ENCODE peak calls at places on chromosomes 6 and 20, in six cellular contexts. One of them, this sample, is unnamed.

GRCh38 chr6:111159628-111160027 is 72.3 kb downstream of the SLC16A10 start:
- DNase-seq in mesenchymal stem cell: no peak
- DNase-seq in trophoblast cell: no peak
- DNase-seq in IMR-90: no peak
- DNase-seq in H9: no peak
- DNase-seq in H1: no peak
- DNase-seq in this sample: no peak

GRCh38 chr6:131741688-131742393 is 31.0 kb upstream of the CTAGE9 start:
- DNase-seq in mesenchymal stem cell: no peak
- DNase-seq in trophoblast cell: no peak
- DNase-seq in IMR-90: no peak
- DNase-seq in H9: no peak
- DNase-seq in H1: no peak
- DNase-seq in this sample: no peak

GRCh38 chr20:46458891-46459750 is 52.7 kb upstream of the ELMO2 start:
- DNase-seq in mesenchymal stem cell: no peak
- DNase-seq in trophoblast cell: peak; percentile 20
- DNase-seq in IMR-90: no peak
- DNase-seq in H9: peak; percentile 93
- DNase-seq in H1: peak; percentile 96
- DNase-seq in this sample: peak; percentile 54

GRCh38 chr6:134424795-134425163 is 106.9 kb upstream of the SGK1 start:
- DNase-seq in mesenchymal stem cell: no peak
- DNase-seq in trophoblast cell: no peak
- DNase-seq in IMR-90: no peak
- DNase-seq in H9: no peak
- DNase-seq in H1: no peak
- DNase-seq in this sample: no peak

GRCh38 chr6:16324622-16325225 is 86.3 kb downstream of the GMPR start:
- DNase-seq in mesenchymal stem cell: peak; percentile 33
- DNase-seq in trophoblast cell: no peak
- DNase-seq in IMR-90: peak; percentile 46
- DNase-seq in H9: no peak
- DNase-seq in H1: no peak
- DNase-seq in this sample: no peak

GRCh38 chr6:12014027-12014872 is 2.1 kb downstream of the HIVEP1 start:
- DNase-seq in mesenchymal stem cell: peak; percentile 81
- DNase-seq in trophoblast cell: peak; percentile 56
- DNase-seq in IMR-90: peak; percentile 90
- DNase-seq in H9: no peak
- DNase-seq in H1: no peak
- DNase-seq in this sample: no peak

GRCh38 chr6:33079575-33079974 is 3.8 kb downstream of the HLA-DPB1 start:
- DNase-seq in mesenchymal stem cell: no peak
- DNase-seq in trophoblast cell: no peak
- DNase-seq in IMR-90: no peak
- DNase-seq in H9: no peak
- DNase-seq in H1: no peak
- DNase-seq in this sample: no peak

GRCh38 chr6:80348263-80348662 is 241.8 kb downstream of the BCKDHB start:
- DNase-seq in mesenchymal stem cell: no peak
- DNase-seq in trophoblast cell: no peak
- DNase-seq in IMR-90: peak; percentile 51
- DNase-seq in H9: no peak
- DNase-seq in H1: no peak
- DNase-seq in this sample: no peak

GRCh38 chr6:110664933-110665332 is 150.3 kb downstream of the CDK19 start:
- DNase-seq in mesenchymal stem cell: peak; percentile 22
- DNase-seq in trophoblast cell: no peak
- DNase-seq in IMR-90: peak; percentile 53
- DNase-seq in H9: no peak
- DNase-seq in H1: no peak
- DNase-seq in this sample: no peak

GRCh38 chr6:151018035-151018434 is 152.5 kb downstream of the MTHFD1L start:
- DNase-seq in mesenchymal stem cell: peak; percentile 75
- DNase-seq in trophoblast cell: no peak
- DNase-seq in IMR-90: peak; percentile 38
- DNase-seq in H9: no peak
- DNase-seq in H1: no peak
- DNase-seq in this sample: no peak

GRCh38 chr20:36352843-36353553 is 46.9 kb downstream of the DLGAP4 start:
- DNase-seq in mesenchymal stem cell: no peak
- DNase-seq in trophoblast cell: peak; percentile 20
- DNase-seq in IMR-90: no peak
- DNase-seq in H9: peak; percentile 52
- DNase-seq in H1: no peak
- DNase-seq in this sample: no peak

GRCh38 chr6:138977242-138977641 is 10.8 kb downstream of the REPS1 start:
- DNase-seq in mesenchymal stem cell: no peak
- DNase-seq in trophoblast cell: peak; percentile 40
- DNase-seq in IMR-90: no peak
- DNase-seq in H9: no peak
- DNase-seq in H1: no peak
- DNase-seq in this sample: no peak

GRCh38 chr6:10995114-10995707 is 48.9 kb downstream of the ELOVL2 start:
- DNase-seq in mesenchymal stem cell: no peak
- DNase-seq in trophoblast cell: no peak
- DNase-seq in IMR-90: no peak
- DNase-seq in H9: no peak
- DNase-seq in H1: no peak
- DNase-seq in this sample: no peak

GRCh38 chr6:143592335-143592734 is 80.8 kb upstream of the FUCA2 start:
- DNase-seq in mesenchymal stem cell: no peak
- DNase-seq in trophoblast cell: no peak
- DNase-seq in IMR-90: no peak
- DNase-seq in H9: no peak
- DNase-seq in H1: peak; percentile 66
- DNase-seq in this sample: no peak

GRCh38 chr6:217048-217659 is 75.1 kb upstream of the DUSP22 start:
- DNase-seq in mesenchymal stem cell: no peak
- DNase-seq in trophoblast cell: no peak
- DNase-seq in IMR-90: no peak
- DNase-seq in H9: peak; percentile 87
- DNase-seq in H1: peak; percentile 90
- DNase-seq in this sample: no peak

GRCh38 chr6:160791459-160791858 is 89.4 kb downstream of the PLG start:
- DNase-seq in mesenchymal stem cell: no peak
- DNase-seq in trophoblast cell: no peak
- DNase-seq in IMR-90: no peak
- DNase-seq in H9: no peak
- DNase-seq in H1: no peak
- DNase-seq in this sample: no peak

GRCh38 chr6:105250523-105250922 is 70.7 kb upstream of the POPDC3 start:
- DNase-seq in mesenchymal stem cell: peak; percentile 69
- DNase-seq in trophoblast cell: peak; percentile 13
- DNase-seq in IMR-90: no peak
- DNase-seq in H9: no peak
- DNase-seq in H1: no peak
- DNase-seq in this sample: no peak

GRCh38 chr20:44702776-44703175 is 12.4 kb upstream of the CCN5 start:
- DNase-seq in mesenchymal stem cell: peak; percentile 95
- DNase-seq in trophoblast cell: no peak
- DNase-seq in IMR-90: peak; percentile 91
- DNase-seq in H9: no peak
- DNase-seq in H1: no peak
- DNase-seq in this sample: no peak

GRCh38 chr6:89385156-89385667 is 26.9 kb downstream of the RRAGD start:
- DNase-seq in mesenchymal stem cell: no peak
- DNase-seq in trophoblast cell: no peak
- DNase-seq in IMR-90: no peak
- DNase-seq in H9: no peak
- DNase-seq in H1: peak; percentile 37
- DNase-seq in this sample: no peak

GRCh38 chr6:21219241-21219640 is 374.3 kb upstream of the SOX4 start:
- DNase-seq in mesenchymal stem cell: no peak
- DNase-seq in trophoblast cell: no peak
- DNase-seq in IMR-90: no peak
- DNase-seq in H9: no peak
- DNase-seq in H1: no peak
- DNase-seq in this sample: no peak

GRCh38 chr20:13221313-13221672 is 219 bp downstream of the ISM1 start:
- DNase-seq in mesenchymal stem cell: no peak
- DNase-seq in trophoblast cell: no peak
- DNase-seq in IMR-90: no peak
- DNase-seq in H9: no peak
- DNase-seq in H1: no peak
- DNase-seq in this sample: no peak

GRCh38 chr6:125732398-125732797 is 17.0 kb upstream of the HEY2 start:
- DNase-seq in mesenchymal stem cell: no peak
- DNase-seq in trophoblast cell: no peak
- DNase-seq in IMR-90: no peak
- DNase-seq in H9: no peak
- DNase-seq in H1: no peak
- DNase-seq in this sample: no peak

GRCh38 chr20:18188446-18188845 is 50.8 kb downstream of the KAT14 start:
- DNase-seq in mesenchymal stem cell: no peak
- DNase-seq in trophoblast cell: no peak
- DNase-seq in IMR-90: peak; percentile 5
- DNase-seq in H9: no peak
- DNase-seq in H1: no peak
- DNase-seq in this sample: no peak

GRCh38 chr20:32203556-32204484 is 3.7 kb downstream of the PLAGL2 start:
- DNase-seq in mesenchymal stem cell: no peak
- DNase-seq in trophoblast cell: peak; percentile 13
- DNase-seq in IMR-90: no peak
- DNase-seq in H9: no peak
- DNase-seq in H1: no peak
- DNase-seq in this sample: no peak
- H3K4me2 ChIP-seq in mesenchymal stem cell: no peak overlapping the region
- H3K4me2 ChIP-seq in trophoblast cell: peak overlapping the region; percentile 16
- H3K4me2 ChIP-seq in IMR-90: no peak overlapping the region
- H3K4me2 ChIP-seq in H9: no peak overlapping the region
- H3K4me2 ChIP-seq in H1: no peak overlapping the region
- H3K4me2 ChIP-seq in this sample: no peak overlapping the region

GRCh38 chr20:1652104-1652503 is 5.5 kb downstream of the SIRPG start:
- DNase-seq in mesenchymal stem cell: no peak
- DNase-seq in trophoblast cell: no peak
- DNase-seq in IMR-90: no peak
- DNase-seq in H9: no peak
- DNase-seq in H1: peak; percentile 2
- DNase-seq in this sample: no peak

GRCh38 chr20:1652960-1653359 is 4.6 kb downstream of the SIRPG start:
- DNase-seq in mesenchymal stem cell: no peak
- DNase-seq in trophoblast cell: no peak
- DNase-seq in IMR-90: no peak
- DNase-seq in H9: no peak
- DNase-seq in H1: peak; percentile 1
- DNase-seq in this sample: no peak

GRCh38 chr20:1656844-1657243 is 735 bp downstream of the SIRPG start:
- DNase-seq in mesenchymal stem cell: no peak
- DNase-seq in trophoblast cell: no peak
- DNase-seq in IMR-90: no peak
- DNase-seq in H9: no peak
- DNase-seq in H1: no peak
- DNase-seq in this sample: no peak

GRCh38 chr20:1657556-1658334 is at the start of gene SIRPG:
- DNase-seq in mesenchymal stem cell: no peak
- DNase-seq in trophoblast cell: no peak
- DNase-seq in IMR-90: no peak
- DNase-seq in H9: no peak
- DNase-seq in H1: no peak
- DNase-seq in this sample: no peak

DNA sequence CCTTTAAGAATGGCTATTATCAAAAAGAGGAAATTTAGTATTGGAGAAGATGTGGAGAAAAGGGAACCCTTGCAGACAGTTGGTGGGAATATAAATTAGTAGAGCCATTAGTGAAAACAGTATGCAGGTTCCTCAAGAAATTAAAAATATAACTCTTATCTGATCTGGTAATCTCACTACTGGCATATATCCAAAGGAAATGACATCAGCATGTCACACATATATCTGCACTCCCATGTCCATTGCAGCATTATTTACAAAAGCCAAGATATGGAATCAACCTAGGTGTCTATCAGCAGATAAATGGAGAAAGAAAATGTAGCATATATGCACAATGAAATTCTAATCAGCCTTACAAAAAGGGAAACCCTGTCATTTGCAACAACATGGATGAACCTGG is 2.6 kb downstream of the SIRPG start:
- DNase-seq in mesenchymal stem cell: no peak
- DNase-seq in trophoblast cell: no peak
- DNase-seq in IMR-90: no peak
- DNase-seq in H9: no peak
- DNase-seq in H1: no peak
- DNase-seq in this sample: no peak
- H3K14ac ChIP-seq in mesenchymal stem cell: no peak overlapping the region
- H3K14ac ChIP-seq in trophoblast cell: no peak overlapping the region
- H3K14ac ChIP-seq in IMR-90: no peak overlapping the region
- H3K14ac ChIP-seq in H9: no peak overlapping the region
- H3K14ac ChIP-seq in H1: no peak overlapping the region
- H3K14ac ChIP-seq in this sample: no peak overlapping the region

GRCh38 chr6:116330511-116330910 is 40.2 kb upstream of the DSE start:
- DNase-seq in mesenchymal stem cell: no peak
- DNase-seq in trophoblast cell: no peak
- DNase-seq in IMR-90: peak; percentile 21
- DNase-seq in H9: no peak
- DNase-seq in H1: no peak
- DNase-seq in this sample: no peak

GRCh38 chr6:116329156-116329555 is 41.6 kb upstream of the DSE start:
- DNase-seq in mesenchymal stem cell: peak; percentile 42
- DNase-seq in trophoblast cell: no peak
- DNase-seq in IMR-90: peak; percentile 38
- DNase-seq in H9: no peak
- DNase-seq in H1: no peak
- DNase-seq in this sample: no peak

GRCh38 chr6:116335612-116336011 is 35.1 kb upstream of the DSE start:
- DNase-seq in mesenchymal stem cell: no peak
- DNase-seq in trophoblast cell: no peak
- DNase-seq in IMR-90: no peak
- DNase-seq in H9: no peak
- DNase-seq in H1: no peak
- DNase-seq in this sample: no peak

GRCh38 chr6:116328528-116328903 is 42.2 kb upstream of the DSE start:
- DNase-seq in mesenchymal stem cell: peak; percentile 33
- DNase-seq in trophoblast cell: no peak
- DNase-seq in IMR-90: peak; percentile 31
- DNase-seq in H9: no peak
- DNase-seq in H1: no peak
- DNase-seq in this sample: no peak

GRCh38 chr6:116332096-116332495 is 38.7 kb upstream of the DSE start:
- DNase-seq in mesenchymal stem cell: no peak
- DNase-seq in trophoblast cell: no peak
- DNase-seq in IMR-90: no peak
- DNase-seq in H9: no peak
- DNase-seq in H1: no peak
- DNase-seq in this sample: no peak
- H3K9me3 ChIP-seq in mesenchymal stem cell: no peaks in the 10 kb centered on the region
- H3K9me3 ChIP-seq in trophoblast cell: no peaks in the 10 kb centered on the region
- H3K9me3 ChIP-seq in IMR-90: peaks cover 2% of the 10 kb centered on the region
- H3K9me3 ChIP-seq in H9: no peaks in the 10 kb centered on the region
- H3K9me3 ChIP-seq in H1: peaks cover 3% of the 10 kb centered on the region
- H3K9me3 ChIP-seq in this sample: no peaks in the 10 kb centered on the region

DNA sequence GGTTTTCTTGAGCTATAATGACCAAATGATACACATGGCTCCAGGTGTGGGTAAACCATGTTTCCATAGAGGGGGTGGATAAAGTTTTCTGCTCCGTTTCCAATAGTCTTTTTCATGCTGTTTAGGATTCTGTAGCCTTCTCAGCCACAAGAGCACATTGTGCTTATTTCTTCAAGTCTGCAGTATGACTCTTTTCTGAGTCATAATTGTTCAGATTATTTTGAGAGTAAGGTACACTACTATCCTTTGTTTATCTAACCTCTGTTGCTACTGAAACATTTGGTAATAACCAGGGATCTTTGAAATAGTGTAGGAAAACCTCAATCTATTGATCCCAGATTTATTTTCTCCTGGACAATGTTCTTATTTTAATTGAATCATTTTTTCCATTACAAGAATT is 247.9 kb upstream of the BMP2 start:
- DNase-seq in mesenchymal stem cell: peak; percentile 83
- DNase-seq in trophoblast cell: no peak
- DNase-seq in IMR-90: peak; percentile 91
- DNase-seq in H9: no peak
- DNase-seq in H1: no peak
- DNase-seq in this sample: no peak
- H3K4me2 ChIP-seq in mesenchymal stem cell: no peak overlapping the region
- H3K4me2 ChIP-seq in trophoblast cell: no peak overlapping the region
- H3K4me2 ChIP-seq in IMR-90: peak overlapping the region; percentile 37
- H3K4me2 ChIP-seq in H9: no peak overlapping the region
- H3K4me2 ChIP-seq in H1: no peak overlapping the region
- H3K4me2 ChIP-seq in this sample: no peak overlapping the region

This sample was measured in neuronal stem cell.